ENCODE peak calls at places on chromosomes 13 and 19, in six cellular contexts. H is stimulated activated CD8-positive, alpha-beta memory T cell treated with anti-CD3 and anti-CD28 coated beads, Interleukin-2, amount 100 ng/mL, for 1 hour; L is GM13977; O is HEK293T; S is T-cell; N is HAP-1. T is an unnamed sample.

GRCh38 chr19:6350688-6351087 is 10.6 kb upstream of the CLPP start:
- DNase-seq in N (no peak), H (no peak), L (no peak), O (no peak), S (no peak), T (no peak)

GRCh38 chr19:16073988-16074387 is 2.3 kb upstream of the TPM4 start:
- DNase-seq in L (no peak), S (no peak), H (no peak), N (no peak), O (no peak), T (no peak)

GRCh38 chr19:46697142-46697960 is 19.6 kb downstream of the PRKD2 start:
- DNase-seq in S (no peak), N (peak; percentile 86), H (no peak), O (peak; percentile 98), L (no peak), T (no peak)

GRCh38 chr13:44523176-44524017 is 52.7 kb downstream of the TSC22D1 start:
- DNase-seq in N (no peak), H (no peak), S (no peak), L (peak; percentile 19), O (no peak), T (no peak)

GRCh38 chr19:18677156-18677555 is 6.3 kb upstream of the CRTC1 start:
- DNase-seq in H (no peak), S (no peak), O (no peak), L (no peak), N (no peak), T (no peak)

GRCh38 chr19:1980068-1980467 is 35.4 kb downstream of the BTBD2 start:
- DNase-seq in S (no peak), H (no peak), N (no peak), L (no peak), O (no peak), T (no peak)

GRCh38 chr19:10553943-10554381 is 10.3 kb downstream of the ATG4D start:
- DNase-seq in S (peak; percentile 58), N (no peak), L (peak; percentile 86), H (peak; percentile 42), O (no peak), T (peak; percentile 41)

GRCh38 chr13:82627183-82627582 is 1255.1 kb downstream of the SLITRK1 start:
- DNase-seq in N (no peak), H (no peak), O (peak; percentile 15), L (no peak), S (no peak), T (no peak)

GRCh38 chr13:89695343-89696257 is 1651.9 kb upstream of the MIR17HG start:
- DNase-seq in H (no peak), L (peak; percentile 17), S (no peak), O (peak; percentile 70), N (peak; percentile 24), T (no peak)

GRCh38 chr13:79522583-79522982 is 41.6 kb downstream of the NDFIP2 start:
- DNase-seq in O (no peak), H (no peak), S (no peak), N (no peak), L (peak; percentile 28), T (no peak)

GRCh38 chr13:44921931-44922758 is 67.1 kb downstream of the NUFIP1 start:
- DNase-seq in N (no peak), O (no peak), L (no peak), H (no peak), S (no peak), T (no peak)

GRCh38 chr19:10270616-10271394 is at the start of gene ICAM1:
- DNase-seq in O (no peak), L (peak; percentile 82), N (peak; percentile 61), H (peak; percentile 57), S (peak; percentile 71), T (peak; percentile 40)

GRCh38 chr13:46615888-46616531 is 63.0 kb downstream of the LRCH1 start:
- DNase-seq in L (no peak), H (no peak), S (no peak), O (no peak), N (no peak), T (no peak)

GRCh38 chr13:113545931-113546516 is 38.5 kb upstream of the TFDP1 start:
- DNase-seq in L (no peak), N (peak; percentile 8), H (no peak), O (no peak), S (no peak), T (no peak)

T was measured in CD8-positive, alpha-beta T cell.